ENCODE peak calls at places on chromosome 4, in five cellular contexts. One of them, this sample, is unnamed. For H3K9me3, the result is how much of the 10 kb centered on the place peaks cover.

GRCh38 chr4:163344147-163345050 is 707 bp downstream of the NPY5R start:
- DNase-seq in HCT116: no peak
- DNase-seq in Panc1: no peak
- DNase-seq in stomach: no peak
- DNase-seq in HepG2: no peak
- DNase-seq in this sample: no peak

GRCh38 chr4:68288046-68288740 is 42.7 kb upstream of the TMPRSS11B start:
- DNase-seq in HepG2: no peak
- DNase-seq in Panc1: no peak
- DNase-seq in HCT116: no peak
- DNase-seq in stomach: no peak
- DNase-seq in this sample: no peak

GRCh38 chr4:15078682-15079642 is 76.7 kb downstream of the CPEB2 start:
- DNase-seq in stomach: no peak
- DNase-seq in HepG2: no peak
- DNase-seq in Panc1: no peak
- DNase-seq in HCT116: no peak
- DNase-seq in this sample: no peak

GRCh38 chr4:3531306-3531886 is 826 bp downstream of the LRPAP1 start:
- DNase-seq in Panc1: no peak
- DNase-seq in stomach: no peak
- DNase-seq in HepG2: no peak
- DNase-seq in HCT116: no peak
- DNase-seq in this sample: no peak

GRCh38 chr4:150943831-150944230 is 71.3 kb downstream of the LRBA start:
- DNase-seq in HepG2: no peak
- DNase-seq in Panc1: no peak
- DNase-seq in stomach: no peak
- DNase-seq in HCT116: no peak
- DNase-seq in this sample: no peak

GRCh38 chr4:40698733-40699132 is 51.0 kb upstream of the NSUN7 start:
- DNase-seq in HCT116: no peak
- DNase-seq in Panc1: no peak
- DNase-seq in HepG2: no peak
- DNase-seq in stomach: no peak
- DNase-seq in this sample: no peak

GRCh38 chr4:41219421-41219950 is 5.1 kb upstream of the APBB2 start:
- DNase-seq in Panc1: no peak
- DNase-seq in stomach: no peak
- DNase-seq in HCT116: no peak
- DNase-seq in HepG2: no peak
- DNase-seq in this sample: no peak

GRCh38 chr4:12645732-12646131 is 838.4 kb downstream of the RAB28 start:
- DNase-seq in HepG2: no peak
- DNase-seq in Panc1: no peak
- DNase-seq in HCT116: no peak
- DNase-seq in stomach: no peak
- DNase-seq in this sample: no peak

GRCh38 chr4:70868778-70869177 is 29.1 kb upstream of the GRSF1 start:
- DNase-seq in stomach: no peak
- DNase-seq in HCT116: no peak
- DNase-seq in HepG2: no peak
- DNase-seq in Panc1: no peak
- DNase-seq in this sample: no peak

GRCh38 chr4:174686826-174687225 is 142.2 kb downstream of the GLRA3 start:
- DNase-seq in HepG2: no peak
- DNase-seq in Panc1: no peak
- DNase-seq in stomach: no peak
- DNase-seq in HCT116: no peak
- DNase-seq in this sample: no peak

GRCh38 chr4:73713650-73714049 is 26.7 kb upstream of the CXCL8 start:
- DNase-seq in Panc1: no peak
- DNase-seq in stomach: no peak
- DNase-seq in HepG2: no peak
- DNase-seq in HCT116: no peak
- DNase-seq in this sample: no peak

GRCh38 chr4:128386761-128387599 is 99.4 kb upstream of the PGRMC2 start:
- DNase-seq in stomach: peak
- DNase-seq in Panc1: peak
- DNase-seq in HCT116: peak
- DNase-seq in HepG2: no peak
- DNase-seq in this sample: no peak

GRCh38 chr4:5824227-5824626 is 68.7 kb downstream of the CRMP1 start:
- DNase-seq in HepG2: no peak
- DNase-seq in HCT116: no peak
- DNase-seq in stomach: no peak
- DNase-seq in Panc1: no peak
- DNase-seq in this sample: no peak

GRCh38 chr4:148443550-148444295 is 1.5 kb upstream of the NR3C2 start:
- DNase-seq in HepG2: no peak
- DNase-seq in Panc1: no peak
- DNase-seq in stomach: peak
- DNase-seq in HCT116: no peak
- DNase-seq in this sample: no peak

GRCh38 chr4:102172341-102172740 is 172.9 kb downstream of the SLC39A8 start:
- DNase-seq in Panc1: no peak
- DNase-seq in HCT116: no peak
- DNase-seq in HepG2: no peak
- DNase-seq in stomach: no peak
- DNase-seq in this sample: no peak

GRCh38 chr4:87038837-87039715 is 104.3 kb downstream of the AFF1 start:
- DNase-seq in HCT116: no peak
- DNase-seq in Panc1: no peak
- DNase-seq in HepG2: no peak
- DNase-seq in stomach: peak
- DNase-seq in this sample: no peak

GRCh38 chr4:79334341-79334740 is 8.5 kb upstream of the NAA11 start:
- DNase-seq in HepG2: no peak
- DNase-seq in stomach: no peak
- DNase-seq in Panc1: no peak
- DNase-seq in HCT116: no peak
- DNase-seq in this sample: no peak

GRCh38 chr4:161208564-161208963 is 955.2 kb downstream of the FSTL5 start:
- DNase-seq in HCT116: no peak
- DNase-seq in stomach: no peak
- DNase-seq in Panc1: no peak
- DNase-seq in HepG2: no peak
- DNase-seq in this sample: no peak

GRCh38 chr4:55435136-55435535 is 39.4 kb downstream of the TMEM165 start:
- DNase-seq in Panc1: no peak
- DNase-seq in HCT116: no peak
- DNase-seq in HepG2: no peak
- DNase-seq in stomach: no peak
- DNase-seq in this sample: no peak

GRCh38 chr4:179751669-179752068 is 2309.4 kb upstream of the AGA start:
- DNase-seq in HCT116: no peak
- DNase-seq in stomach: no peak
- DNase-seq in HepG2: no peak
- DNase-seq in Panc1: no peak
- DNase-seq in this sample: no peak

GRCh38 chr4:42719257-42719656 is 62.4 kb upstream of the ATP8A1 start:
- DNase-seq in HCT116: no peak
- DNase-seq in stomach: no peak
- DNase-seq in Panc1: no peak
- DNase-seq in HepG2: no peak
- DNase-seq in this sample: no peak

GRCh38 chr4:88706574-88706973 is 8.9 kb upstream of the NAP1L5 start:
- DNase-seq in HepG2: peak
- DNase-seq in stomach: no peak
- DNase-seq in HCT116: no peak
- DNase-seq in Panc1: no peak
- DNase-seq in this sample: no peak

GRCh38 chr4:158808399-158808798 is 39.6 kb downstream of the FNIP2 start:
- DNase-seq in Panc1: no peak
- DNase-seq in HepG2: no peak
- DNase-seq in stomach: no peak
- DNase-seq in HCT116: no peak
- DNase-seq in this sample: no peak

GRCh38 chr4:158802914-158803313 is 34.1 kb downstream of the FNIP2 start:
- DNase-seq in HepG2: no peak
- DNase-seq in Panc1: no peak
- DNase-seq in HCT116: no peak
- DNase-seq in stomach: no peak
- DNase-seq in this sample: no peak

GRCh38 chr4:158809611-158810486 is 41.0 kb downstream of the FNIP2 start:
- DNase-seq in stomach: no peak
- DNase-seq in Panc1: peak
- DNase-seq in HCT116: peak
- DNase-seq in HepG2: no peak
- DNase-seq in this sample: no peak

GRCh38 chr4:158807696-158808095 is 38.9 kb downstream of the FNIP2 start:
- DNase-seq in stomach: no peak
- DNase-seq in Panc1: no peak
- DNase-seq in HCT116: no peak
- DNase-seq in HepG2: no peak
- DNase-seq in this sample: no peak

DNA sequence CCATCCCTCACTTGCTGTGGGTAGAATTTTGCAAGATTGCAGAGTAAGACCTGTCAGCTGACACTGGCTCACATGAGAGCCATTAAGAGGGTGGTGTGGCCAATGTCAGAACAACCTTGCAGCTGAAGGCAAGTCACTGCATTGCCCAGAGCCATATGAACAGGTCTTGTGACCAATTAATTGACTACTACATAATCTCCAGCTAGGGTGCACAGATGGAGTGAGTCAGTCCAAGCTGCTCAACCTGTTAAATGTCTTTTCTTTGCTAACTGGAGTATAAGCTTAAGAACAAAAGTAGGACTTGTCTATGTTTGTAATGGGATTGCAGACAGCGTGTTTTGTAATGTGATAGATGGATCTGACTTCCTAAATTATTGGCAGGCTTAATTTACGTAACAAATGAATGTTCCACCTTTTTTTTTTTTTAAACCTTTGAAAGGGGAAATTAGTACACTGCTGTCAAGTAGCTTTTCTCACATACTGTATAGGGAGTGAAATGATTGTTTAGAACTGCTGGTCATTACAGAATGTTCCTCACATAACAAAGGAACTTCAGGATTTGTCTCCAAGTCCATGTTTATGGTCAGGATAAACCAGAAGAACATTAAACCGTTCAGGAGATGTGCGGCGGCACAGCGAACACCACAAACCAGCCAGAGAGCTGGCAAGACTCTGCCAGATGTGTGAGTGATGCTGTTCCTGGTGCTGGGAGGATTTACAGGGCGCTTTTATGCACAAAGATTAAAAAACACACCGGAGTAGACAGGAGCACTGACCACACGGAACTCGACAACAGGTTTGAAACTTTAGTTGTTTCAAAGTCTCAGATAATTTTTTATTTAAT is 37.0 kb downstream of the FNIP2 start:
- DNase-seq in HepG2: no peak
- DNase-seq in Panc1: no peak
- DNase-seq in HCT116: no peak
- DNase-seq in stomach: peak
- DNase-seq in this sample: no peak
- TF ChIP-seq POLR2AphosphoS5 in HepG2: no peak
- TF ChIP-seq POLR2AphosphoS5 in Panc1: no peak
- TF ChIP-seq POLR2AphosphoS5 in HCT116: no peak
- TF ChIP-seq POLR2AphosphoS5 in stomach: peak
- TF ChIP-seq POLR2AphosphoS5 in this sample: no peak

DNA sequence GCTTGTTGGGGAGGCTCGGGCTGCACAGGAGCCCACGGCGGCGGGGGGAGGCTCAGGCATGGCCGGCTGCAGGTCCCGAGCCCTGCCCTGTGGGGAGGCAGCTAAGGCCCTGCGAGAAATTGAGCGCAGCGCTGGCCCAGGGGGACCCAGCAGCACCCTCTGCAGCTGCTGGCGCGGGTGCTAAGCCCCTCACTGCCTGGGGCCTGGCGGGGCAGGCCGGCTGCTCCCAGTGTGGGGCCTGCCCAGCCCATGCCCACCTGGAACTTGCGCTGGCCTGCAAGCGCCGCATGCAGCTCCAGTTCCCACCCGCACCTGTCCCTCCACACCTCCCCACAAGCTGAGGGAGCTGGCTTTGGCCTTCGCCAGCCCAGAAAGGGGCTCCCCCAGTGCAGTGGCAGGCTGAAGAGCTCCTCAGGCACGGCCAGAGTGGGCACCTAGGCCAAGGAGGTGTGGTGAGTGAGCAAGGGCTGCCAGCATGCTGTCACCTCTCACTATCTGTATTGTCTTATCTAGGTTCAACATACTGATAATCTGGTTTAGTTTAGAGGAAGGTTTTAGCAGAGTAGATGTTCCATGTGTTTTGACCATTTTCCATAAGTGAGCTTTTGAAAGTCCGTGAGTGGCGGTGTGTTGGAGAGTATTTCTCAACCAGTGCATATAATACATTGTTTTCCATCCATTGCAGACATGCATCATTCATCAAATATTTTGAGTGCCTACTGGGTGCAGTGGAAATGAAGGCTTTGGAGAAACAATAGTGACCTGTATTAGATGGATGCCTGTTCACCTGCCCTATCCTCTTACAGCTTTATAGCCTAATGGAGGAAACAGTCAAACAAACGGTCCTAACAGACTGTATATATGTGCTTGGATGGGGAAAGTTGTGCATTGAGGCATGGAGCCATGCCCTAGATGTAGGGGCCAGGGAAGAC is 13.1 kb downstream of the PI4K2B start:
- DNase-seq in stomach: no peak
- DNase-seq in HepG2: no peak
- DNase-seq in Panc1: no peak
- DNase-seq in HCT116: no peak
- DNase-seq in this sample: no peak
- H3K9me3 ChIP-seq in stomach: under half
- H3K9me3 ChIP-seq in HepG2: under half
- H3K9me3 ChIP-seq in Panc1: under half
- H3K9me3 ChIP-seq in HCT116: under half
- H3K9me3 ChIP-seq in this sample: under half

DNA sequence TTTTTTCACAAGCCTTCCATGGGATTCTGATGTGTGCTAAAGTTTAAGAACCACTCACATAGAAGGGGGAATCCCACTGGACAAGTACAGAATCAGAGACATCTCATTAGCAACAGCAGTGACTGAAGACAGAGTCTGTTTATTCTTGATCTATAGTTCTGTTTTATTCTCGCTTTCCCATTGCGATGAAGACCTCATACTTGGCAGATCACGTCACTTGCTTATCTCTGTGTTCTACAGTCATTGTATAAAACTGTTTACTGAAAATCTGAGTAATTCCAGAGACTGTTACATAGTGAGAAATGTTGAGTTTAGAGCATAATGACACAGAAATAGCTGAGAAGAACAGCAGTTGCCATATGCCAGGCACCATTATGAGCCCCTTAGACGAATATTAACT is 185.5 kb downstream of the PTTG2 start:
- DNase-seq in HCT116: no peak
- DNase-seq in stomach: no peak
- DNase-seq in HepG2: no peak
- DNase-seq in Panc1: no peak
- DNase-seq in this sample: no peak
- TF ChIP-seq POLR2AphosphoS5 in HCT116: no peak
- TF ChIP-seq POLR2AphosphoS5 in stomach: no peak
- TF ChIP-seq POLR2AphosphoS5 in HepG2: no peak
- TF ChIP-seq POLR2AphosphoS5 in Panc1: no peak
- TF ChIP-seq POLR2AphosphoS5 in this sample: no peak

DNA sequence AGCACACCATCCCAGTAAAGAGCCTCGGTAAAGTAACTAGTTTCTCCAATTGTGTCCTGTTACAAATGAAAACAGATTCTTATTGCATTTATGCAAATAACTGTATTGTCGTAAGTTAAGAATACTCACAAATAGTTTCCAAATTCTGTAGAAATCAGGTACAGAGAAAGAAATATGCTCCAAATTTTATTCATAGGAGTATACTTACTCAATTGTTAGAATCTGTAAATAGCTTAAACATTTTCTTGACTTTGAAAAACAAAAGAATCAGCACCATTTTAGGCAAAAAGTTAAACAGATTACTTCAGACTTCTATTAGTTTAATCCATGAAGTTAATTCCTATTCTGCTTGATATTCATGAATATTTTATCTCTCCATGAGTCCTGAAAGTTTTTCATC is 10.7 kb downstream of the CNGA1 start:
- DNase-seq in HepG2: no peak
- DNase-seq in HCT116: no peak
- DNase-seq in stomach: no peak
- DNase-seq in Panc1: no peak
- DNase-seq in this sample: no peak
- H3K9me3 ChIP-seq in HepG2: under half
- H3K9me3 ChIP-seq in HCT116: under half
- H3K9me3 ChIP-seq in stomach: under half
- H3K9me3 ChIP-seq in Panc1: under half
- H3K9me3 ChIP-seq in this sample: under half

This sample was measured in SK-N-MC.